ENCODE peak calls at places on chromosomes 2 and 18, in four cellular contexts. X is fibroblast of mammary gland, K is astrocyte of the cerebellum, U is cardiac muscle cell. H is an unnamed sample.

GRCh38 chr2:136611451-136611850 is 153.9 kb upstream of the THSD7B start:
- DNase-seq in K (no peak), X (no peak), U (no peak), H (no peak)

GRCh38 chr2:157911646-157912217 is 35.6 kb upstream of the ACVR1 start:
- DNase-seq in K (no peak), X (no peak), U (no peak), H (no peak)

GRCh38 chr2:28956890-28957289 is 24.2 kb upstream of the TOGARAM2 start:
- DNase-seq in K (no peak), X (peak; percentile 39), U (no peak), H (no peak)

GRCh38 chr2:236618370-236618769 is 48.7 kb downstream of the ACKR3 start:
- DNase-seq in K (no peak), X (no peak), U (no peak), H (no peak)

GRCh38 chr2:105911425-105911824 is 166.7 kb downstream of the NCK2 start:
- DNase-seq in U (no peak), K (no peak), X (no peak), H (no peak)

GRCh38 chr2:233453111-233453915 is 99.0 kb downstream of the DGKD start:
- DNase-seq in K (no peak), U (no peak), X (no peak), H (no peak)

GRCh38 chr2:120344214-120344990 is 1.5 kb upstream of the INHBB start:
- DNase-seq in U (peak; percentile 53), K (no peak), X (no peak), H (no peak)

GRCh38 chr2:27123302-27124150 is at the start of gene ABHD1:
- DNase-seq in U (peak; percentile 66), K (no peak), X (no peak), H (no peak)

GRCh38 chr2:128746356-128746755 is 427.7 kb upstream of the HS6ST1 start:
- DNase-seq in K (peak; percentile 84), X (peak; percentile 55), U (peak; percentile 77), H (peak; percentile 71)

GRCh38 chr2:116510117-116510671 is 1304.3 kb upstream of the DDX18 start:
- DNase-seq in U (peak; percentile 57), X (no peak), K (no peak), H (no peak)

GRCh38 chr2:16666453-16666801 is 793 bp upstream of the CYRIA start:
- DNase-seq in U (no peak), X (peak; percentile 89), K (peak; percentile 88), H (no peak)

GRCh38 chr2:172113617-172114016 is 10.9 kb upstream of the DLX2 start:
- DNase-seq in U (no peak), K (peak; percentile 37), X (peak; percentile 68), H (no peak)

GRCh38 chr2:23287250-23287704 is 97.7 kb upstream of the KLHL29 start:
- DNase-seq in K (peak; percentile 11), U (peak; percentile 44), X (peak; percentile 28), H (peak; percentile 64)

GRCh38 chr18:43405097-43405496 is 127.8 kb upstream of the SYT4 start:
- DNase-seq in K (no peak), X (no peak), U (no peak), H (no peak)

GRCh38 chr2:129902731-129903585 is 76.5 kb upstream of the RAB6C start:
- DNase-seq in K (no peak), U (no peak), X (no peak), H (no peak)

GRCh38 chr2:28185881-28186280 is 206.8 kb upstream of the FOSL2 start:
- DNase-seq in X (peak; percentile 69), U (no peak), K (peak; percentile 64), H (peak; percentile 42)

DNA sequence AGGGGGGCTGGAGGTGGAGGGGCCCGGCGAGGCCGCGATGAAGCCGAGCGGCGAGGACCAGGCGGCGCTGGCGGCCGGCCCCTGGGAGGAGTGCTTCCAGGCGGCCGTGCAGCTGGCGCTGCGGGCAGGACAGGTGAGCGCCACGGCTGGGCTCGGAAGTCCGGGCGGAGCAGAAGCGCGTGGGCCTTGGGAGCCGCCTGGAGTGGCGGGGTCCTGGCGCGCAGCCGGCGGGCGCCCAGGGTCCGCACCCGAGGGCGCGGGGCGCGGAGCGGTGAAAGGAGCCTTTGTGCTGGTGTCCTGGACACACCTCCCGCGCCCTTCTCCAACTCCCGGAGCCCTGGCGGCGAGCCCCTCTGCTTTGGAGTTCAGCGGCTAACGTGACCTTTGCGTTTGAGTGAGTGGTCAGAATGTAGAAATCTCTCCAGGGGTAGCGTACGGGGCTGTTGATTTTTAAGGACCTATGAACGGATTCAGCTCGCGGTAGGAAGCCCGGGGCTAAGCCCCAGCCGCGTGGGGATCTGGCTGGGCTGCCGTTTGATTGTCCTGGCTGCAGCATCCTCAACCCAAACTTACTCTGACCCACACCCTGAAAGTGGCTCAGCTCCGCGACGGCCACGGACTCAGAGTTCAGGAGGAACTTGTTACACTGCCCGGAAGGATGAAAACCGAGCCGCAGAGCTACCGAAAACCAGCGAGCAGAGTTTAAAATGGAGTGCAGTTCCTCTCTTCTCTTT is 493 bp downstream of the IMPA2 start:
- DNase-seq in K (no peak), X (peak; percentile 25), U (peak; percentile 58), H (no peak)
- TF ChIP-seq CTCF in K (no peak), X (no peak), U (no peak), H (no peak)

GRCh38 chr2:11132036-11132671 is 23.1 kb upstream of the SLC66A3 start:
- DNase-seq in U (no peak), K (no peak), X (no peak), H (no peak)

GRCh38 chr2:11127791-11128190 is 27.5 kb upstream of the SLC66A3 start:
- DNase-seq in X (no peak), U (no peak), K (no peak), H (no peak)

GRCh38 chr2:11128258-11128951 is 26.9 kb upstream of the SLC66A3 start:
- DNase-seq in U (no peak), X (peak; percentile 70), K (peak; percentile 24), H (no peak)

GRCh38 chr2:11131166-11131920 is 23.9 kb upstream of the SLC66A3 start:
- DNase-seq in U (no peak), K (no peak), X (no peak), H (no peak)

GRCh38 chr2:11129598-11130449 is 25.4 kb upstream of the SLC66A3 start:
- DNase-seq in K (no peak), X (no peak), U (peak; percentile 90), H (no peak)
- TF ChIP-seq CTCF in K (peak; percentile 28), X (no peak), U (peak; percentile 26), H (peak; percentile 50)

GRCh38 chr2:46202453-46202852 is 94.8 kb upstream of the EPAS1 start:
- DNase-seq in U (no peak), K (no peak), X (no peak), H (no peak)

GRCh38 chr2:46200861-46201605 is 96.2 kb upstream of the EPAS1 start:
- DNase-seq in K (no peak), U (no peak), X (no peak), H (no peak)

GRCh38 chr2:46198931-46199330 is 98.3 kb upstream of the EPAS1 start:
- DNase-seq in X (peak; percentile 16), K (no peak), U (no peak), H (no peak)

GRCh38 chr2:46198164-46198883 is 98.9 kb upstream of the EPAS1 start:
- DNase-seq in K (no peak), U (no peak), X (peak; percentile 12), H (no peak)

GRCh38 chr2:46200100-46200690 is 97.0 kb upstream of the EPAS1 start:
- DNase-seq in K (no peak), U (no peak), X (no peak), H (no peak)
- TF ChIP-seq CTCF in K (no peak), U (no peak), X (no peak), H (no peak)

GRCh38 chr2:162091325-162092007 is 17.5 kb upstream of the DPP4 start:
- DNase-seq in K (no peak), X (peak; percentile 40), U (no peak), H (no peak)
- TF ChIP-seq CTCF in K (no peak), X (peak; percentile 18), U (peak; percentile 12), H (no peak)

H was measured in retinal pigment epithelial cell.